ENCODE peak calls at places on chromosomes 3 and 15, in nine cellular contexts. One of them, this sample, is unnamed.

GRCh38 chr3:153394017-153394416 is 232.0 kb downstream of the RAP2B start:
- DNase-seq in tibial artery: no peak
- DNase-seq in A549: no peak
- DNase-seq in colonic mucosa: no peak
- DNase-seq in nephron progenitor cell: no peak
- DNase-seq in fibroblast of the aortic adventitia: no peak
- DNase-seq in right atrium auricular region: no peak
- DNase-seq in choroid plexus epithelial cell: no peak
- DNase-seq in GM10248: no peak
- DNase-seq in this sample: no peak

GRCh38 chr3:152550284-152550683 is 281.6 kb downstream of the MBNL1 start:
- DNase-seq in tibial artery: no peak
- DNase-seq in A549: no peak
- DNase-seq in colonic mucosa: no peak
- DNase-seq in nephron progenitor cell: no peak
- DNase-seq in fibroblast of the aortic adventitia: no peak
- DNase-seq in right atrium auricular region: no peak
- DNase-seq in choroid plexus epithelial cell: no peak
- DNase-seq in GM10248: no peak
- DNase-seq in this sample: no peak

GRCh38 chr3:115861166-115861733 is 237.9 kb downstream of the GAP43 start:
- DNase-seq in tibial artery: no peak
- DNase-seq in A549: no peak
- DNase-seq in colonic mucosa: no peak
- DNase-seq in nephron progenitor cell: no peak
- DNase-seq in fibroblast of the aortic adventitia: no peak
- DNase-seq in right atrium auricular region: no peak
- DNase-seq in choroid plexus epithelial cell: no peak
- DNase-seq in GM10248: no peak
- DNase-seq in this sample: no peak

GRCh38 chr3:150090877-150091276 is 120.2 kb upstream of the PFN2 start:
- DNase-seq in tibial artery: no peak
- DNase-seq in A549: no peak
- DNase-seq in colonic mucosa: no peak
- DNase-seq in nephron progenitor cell: no peak
- DNase-seq in fibroblast of the aortic adventitia: no peak
- DNase-seq in right atrium auricular region: no peak
- DNase-seq in choroid plexus epithelial cell: no peak
- DNase-seq in GM10248: no peak
- DNase-seq in this sample: no peak

GRCh38 chr3:146166450-146167222 is 5.7 kb upstream of the PLOD2 start:
- DNase-seq in tibial artery: no peak
- DNase-seq in A549: no peak
- DNase-seq in colonic mucosa: no peak
- DNase-seq in nephron progenitor cell: no peak
- DNase-seq in fibroblast of the aortic adventitia: peak; percentile 95
- DNase-seq in right atrium auricular region: no peak
- DNase-seq in choroid plexus epithelial cell: peak; percentile 76
- DNase-seq in GM10248: no peak
- DNase-seq in this sample: no peak

GRCh38 chr15:31887246-31887645 is 143.1 kb upstream of the CHRNA7 start:
- DNase-seq in tibial artery: no peak
- DNase-seq in A549: no peak
- DNase-seq in colonic mucosa: no peak
- DNase-seq in nephron progenitor cell: peak; percentile 22
- DNase-seq in fibroblast of the aortic adventitia: no peak
- DNase-seq in right atrium auricular region: no peak
- DNase-seq in choroid plexus epithelial cell: no peak
- DNase-seq in GM10248: no peak
- DNase-seq in this sample: peak; percentile 40

GRCh38 chr15:35691176-35691761 is 145.3 kb upstream of the DPH6 start:
- DNase-seq in tibial artery: no peak
- DNase-seq in A549: no peak
- DNase-seq in colonic mucosa: no peak
- DNase-seq in nephron progenitor cell: no peak
- DNase-seq in fibroblast of the aortic adventitia: no peak
- DNase-seq in right atrium auricular region: no peak
- DNase-seq in choroid plexus epithelial cell: no peak
- DNase-seq in GM10248: no peak
- DNase-seq in this sample: no peak

GRCh38 chr3:72041531-72041930 is 256.6 kb upstream of the PROK2 start:
- DNase-seq in tibial artery: no peak
- DNase-seq in A549: no peak
- DNase-seq in colonic mucosa: no peak
- DNase-seq in nephron progenitor cell: no peak
- DNase-seq in fibroblast of the aortic adventitia: peak; percentile 29
- DNase-seq in right atrium auricular region: no peak
- DNase-seq in choroid plexus epithelial cell: peak; percentile 20
- DNase-seq in GM10248: no peak
- DNase-seq in this sample: peak; percentile 33

GRCh38 chr3:183540501-183541234 is 14.8 kb downstream of the KLHL6 start:
- DNase-seq in tibial artery: no peak
- DNase-seq in A549: no peak
- DNase-seq in colonic mucosa: no peak
- DNase-seq in nephron progenitor cell: no peak
- DNase-seq in fibroblast of the aortic adventitia: no peak
- DNase-seq in right atrium auricular region: no peak
- DNase-seq in choroid plexus epithelial cell: no peak
- DNase-seq in GM10248: peak; percentile 45
- DNase-seq in this sample: no peak

GRCh38 chr3:123383101-123384053 is 65.5 kb downstream of the ADCY5 start:
- DNase-seq in tibial artery: no peak
- DNase-seq in A549: no peak
- DNase-seq in colonic mucosa: no peak
- DNase-seq in nephron progenitor cell: peak; percentile 41
- DNase-seq in fibroblast of the aortic adventitia: peak; percentile 9
- DNase-seq in right atrium auricular region: no peak
- DNase-seq in choroid plexus epithelial cell: no peak
- DNase-seq in GM10248: no peak
- DNase-seq in this sample: no peak

GRCh38 chr15:78208887-78209645 is 25.3 kb downstream of the ACSBG1 start:
- DNase-seq in tibial artery: no peak
- DNase-seq in A549: no peak
- DNase-seq in colonic mucosa: peak; percentile 48
- DNase-seq in nephron progenitor cell: no peak
- DNase-seq in fibroblast of the aortic adventitia: no peak
- DNase-seq in right atrium auricular region: peak; percentile 55
- DNase-seq in choroid plexus epithelial cell: no peak
- DNase-seq in GM10248: no peak
- DNase-seq in this sample: no peak

GRCh38 chr15:66801266-66801665 is 99.2 kb downstream of the SMAD6 start:
- DNase-seq in tibial artery: no peak
- DNase-seq in A549: no peak
- DNase-seq in colonic mucosa: no peak
- DNase-seq in nephron progenitor cell: no peak
- DNase-seq in fibroblast of the aortic adventitia: no peak
- DNase-seq in right atrium auricular region: no peak
- DNase-seq in choroid plexus epithelial cell: no peak
- DNase-seq in GM10248: no peak
- DNase-seq in this sample: no peak

GRCh38 chr3:94252316-94252715 is 189.5 kb downstream of the NSUN3 start:
- DNase-seq in tibial artery: no peak
- DNase-seq in A549: no peak
- DNase-seq in colonic mucosa: no peak
- DNase-seq in nephron progenitor cell: no peak
- DNase-seq in fibroblast of the aortic adventitia: no peak
- DNase-seq in right atrium auricular region: no peak
- DNase-seq in choroid plexus epithelial cell: no peak
- DNase-seq in GM10248: no peak
- DNase-seq in this sample: no peak

GRCh38 chr3:133930341-133930933 is 34.8 kb upstream of the RAB6B start:
- DNase-seq in tibial artery: no peak
- DNase-seq in A549: peak; percentile 17
- DNase-seq in colonic mucosa: peak; percentile 30
- DNase-seq in nephron progenitor cell: no peak
- DNase-seq in fibroblast of the aortic adventitia: peak; percentile 88
- DNase-seq in right atrium auricular region: peak; percentile 34
- DNase-seq in choroid plexus epithelial cell: peak; percentile 93
- DNase-seq in GM10248: no peak
- DNase-seq in this sample: no peak

GRCh38 chr15:75666823-75667501 is 19.2 kb downstream of the SNX33 start:
- DNase-seq in tibial artery: peak; percentile 90
- DNase-seq in A549: peak; percentile 98
- DNase-seq in colonic mucosa: peak; percentile 81
- DNase-seq in nephron progenitor cell: no peak
- DNase-seq in fibroblast of the aortic adventitia: peak; percentile 98
- DNase-seq in right atrium auricular region: peak; percentile 96
- DNase-seq in choroid plexus epithelial cell: peak; percentile 99
- DNase-seq in GM10248: no peak
- DNase-seq in this sample: peak; percentile 52

GRCh38 chr3:124741027-124741426 is 10.8 kb downstream of the UMPS start:
- DNase-seq in tibial artery: no peak
- DNase-seq in A549: no peak
- DNase-seq in colonic mucosa: no peak
- DNase-seq in nephron progenitor cell: no peak
- DNase-seq in fibroblast of the aortic adventitia: peak; percentile 68
- DNase-seq in right atrium auricular region: no peak
- DNase-seq in choroid plexus epithelial cell: no peak
- DNase-seq in GM10248: no peak
- DNase-seq in this sample: no peak

DNA sequence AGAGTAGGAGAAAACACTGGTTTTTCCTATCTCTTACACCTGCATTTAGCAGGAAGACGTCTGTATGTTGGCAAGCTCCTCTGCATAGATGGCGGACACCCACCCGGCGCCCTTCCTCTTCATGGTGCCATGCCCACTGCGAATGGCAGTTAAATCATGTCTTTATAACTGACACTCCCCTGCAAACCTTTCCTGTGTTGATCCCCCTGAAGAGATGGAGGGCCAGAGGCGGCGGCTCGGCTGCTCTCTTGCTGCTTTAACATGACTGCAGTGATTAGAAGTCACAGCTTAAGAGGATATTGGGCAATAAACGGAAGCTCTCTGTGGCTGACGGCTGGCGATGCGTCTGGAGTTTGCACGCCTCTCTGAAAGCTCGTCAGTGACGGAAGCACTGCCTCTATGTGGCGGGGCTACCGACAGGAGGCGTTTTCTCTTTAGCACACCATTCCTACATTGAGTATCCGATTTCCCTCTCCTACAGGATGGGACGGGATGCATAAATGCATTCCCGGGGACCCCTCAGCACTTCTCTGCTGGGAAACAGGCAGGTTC is 25.5 kb upstream of the SNRPA1 start:
- DNase-seq in tibial artery: peak; percentile 40
- DNase-seq in A549: no peak
- DNase-seq in colonic mucosa: no peak
- DNase-seq in nephron progenitor cell: peak; percentile 47
- DNase-seq in fibroblast of the aortic adventitia: no peak
- DNase-seq in right atrium auricular region: peak; percentile 74
- DNase-seq in choroid plexus epithelial cell: peak; percentile 53
- DNase-seq in GM10248: peak; percentile 60
- DNase-seq in this sample: no peak
- TF ChIP-seq CTCF in tibial artery: no peak
- TF ChIP-seq CTCF in A549: no peak
- TF ChIP-seq CTCF in colonic mucosa: no peak
- TF ChIP-seq CTCF in nephron progenitor cell: peak; percentile 47
- TF ChIP-seq CTCF in fibroblast of the aortic adventitia: no peak
- TF ChIP-seq CTCF in right atrium auricular region: no peak
- TF ChIP-seq CTCF in choroid plexus epithelial cell: peak; percentile 44
- TF ChIP-seq CTCF in GM10248: peak; percentile 12
- TF ChIP-seq CTCF in this sample: no peak

DNA sequence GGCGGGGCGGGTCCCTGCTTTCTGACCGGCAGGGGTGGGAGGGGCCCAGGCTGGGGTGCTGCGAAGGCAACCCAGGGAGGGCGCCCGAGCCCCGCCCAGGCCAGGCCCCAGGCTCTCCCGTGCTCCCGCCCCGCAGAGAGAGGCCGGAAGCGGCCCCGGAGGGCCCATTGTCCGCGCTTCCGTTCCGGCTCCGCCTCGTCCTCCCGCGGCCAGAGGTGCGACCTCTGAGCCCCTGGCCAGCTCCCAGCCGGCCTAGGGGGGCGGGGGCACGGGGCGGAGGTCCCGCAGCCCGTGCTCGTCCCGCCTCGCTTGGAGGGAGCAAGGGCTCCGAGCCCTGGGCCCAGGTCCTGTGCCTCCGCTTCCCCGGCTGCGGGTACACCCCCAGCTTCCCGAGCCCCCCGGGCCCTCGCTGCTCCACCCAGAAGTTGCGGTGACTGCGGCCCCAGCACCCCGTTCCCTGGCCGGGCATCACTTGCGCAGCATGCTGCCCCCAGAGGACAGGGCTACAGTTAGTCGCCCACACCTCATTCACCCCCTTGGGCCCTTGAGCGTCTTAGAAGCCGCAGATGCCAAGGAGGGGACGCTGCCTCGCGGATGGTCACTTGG is 20.4 kb upstream of the PLXND1 start:
- DNase-seq in tibial artery: peak; percentile 92
- DNase-seq in A549: peak; percentile 89
- DNase-seq in colonic mucosa: peak; percentile 96
- DNase-seq in nephron progenitor cell: peak; percentile 83
- DNase-seq in fibroblast of the aortic adventitia: peak; percentile 70
- DNase-seq in right atrium auricular region: peak; percentile 93
- DNase-seq in choroid plexus epithelial cell: peak; percentile 64
- DNase-seq in GM10248: peak; percentile 97
- DNase-seq in this sample: peak; percentile 87
- TF ChIP-seq CTCF in tibial artery: no peak
- TF ChIP-seq CTCF in A549: no peak
- TF ChIP-seq CTCF in colonic mucosa: no peak
- TF ChIP-seq CTCF in nephron progenitor cell: no peak
- TF ChIP-seq CTCF in fibroblast of the aortic adventitia: peak; percentile 15
- TF ChIP-seq CTCF in right atrium auricular region: peak; percentile 39
- TF ChIP-seq CTCF in choroid plexus epithelial cell: peak; percentile 17
- TF ChIP-seq CTCF in GM10248: peak; percentile 10
- TF ChIP-seq CTCF in this sample: no peak

DNA sequence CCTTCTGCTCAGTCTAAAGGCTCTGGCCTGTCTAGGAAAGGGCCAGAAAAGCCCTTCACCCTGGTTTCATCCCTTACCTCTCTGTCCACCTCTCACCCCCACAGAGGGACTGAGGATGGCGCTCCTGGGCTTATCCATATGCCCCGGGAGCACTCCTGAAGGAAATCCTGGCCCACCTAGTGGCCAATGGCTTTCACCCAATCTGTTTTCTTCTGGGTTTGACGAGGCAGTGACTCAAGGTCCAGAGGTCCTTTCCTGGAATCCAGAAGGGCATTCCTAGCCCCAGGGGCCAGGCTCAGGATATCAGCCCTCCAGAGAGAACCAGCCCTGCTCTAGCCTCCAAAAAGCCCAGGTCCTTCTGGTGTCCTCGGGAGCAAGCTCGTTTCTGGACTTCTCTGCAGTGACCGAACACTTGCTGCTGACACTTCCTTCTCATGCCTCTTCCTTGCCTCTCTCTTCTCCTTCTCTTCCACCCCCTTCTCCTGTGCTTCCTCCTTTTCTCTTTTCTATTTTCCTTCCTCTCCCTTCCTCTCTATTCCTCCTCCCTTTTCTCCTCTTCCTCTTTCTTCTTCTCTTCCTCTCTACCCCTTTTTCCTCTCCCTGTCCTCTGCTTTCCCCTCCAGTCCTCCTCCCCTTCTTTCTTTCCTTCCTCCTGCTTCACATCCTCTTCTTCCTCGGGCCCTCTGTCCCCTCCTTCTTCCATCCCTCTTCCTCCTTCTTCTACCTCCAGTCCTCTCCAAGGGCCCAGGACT is 59.6 kb downstream of the RHCG start:
- DNase-seq in tibial artery: no peak
- DNase-seq in A549: peak; percentile 36
- DNase-seq in colonic mucosa: no peak
- DNase-seq in nephron progenitor cell: no peak
- DNase-seq in fibroblast of the aortic adventitia: no peak
- DNase-seq in right atrium auricular region: no peak
- DNase-seq in choroid plexus epithelial cell: no peak
- DNase-seq in GM10248: no peak
- DNase-seq in this sample: no peak
- TF ChIP-seq CTCF in tibial artery: no peak
- TF ChIP-seq CTCF in A549: no peak
- TF ChIP-seq CTCF in colonic mucosa: no peak
- TF ChIP-seq CTCF in nephron progenitor cell: no peak
- TF ChIP-seq CTCF in fibroblast of the aortic adventitia: no peak
- TF ChIP-seq CTCF in right atrium auricular region: no peak
- TF ChIP-seq CTCF in choroid plexus epithelial cell: no peak
- TF ChIP-seq CTCF in GM10248: no peak
- TF ChIP-seq CTCF in this sample: no peak

GRCh38 chr3:112990672-112991602 is at the start of gene GTPBP8:
- DNase-seq in tibial artery: peak; percentile 89
- DNase-seq in A549: peak; percentile 84
- DNase-seq in colonic mucosa: peak; percentile 95
- DNase-seq in nephron progenitor cell: peak; percentile 90
- DNase-seq in fibroblast of the aortic adventitia: peak; percentile 85
- DNase-seq in right atrium auricular region: peak; percentile 93
- DNase-seq in choroid plexus epithelial cell: peak; percentile 90
- DNase-seq in GM10248: peak; percentile 85
- DNase-seq in this sample: peak; percentile 93
- TF ChIP-seq CTCF in tibial artery: peak; percentile 17
- TF ChIP-seq CTCF in A549: no peak
- TF ChIP-seq CTCF in colonic mucosa: no peak
- TF ChIP-seq CTCF in nephron progenitor cell: no peak
- TF ChIP-seq CTCF in fibroblast of the aortic adventitia: peak; percentile 16
- TF ChIP-seq CTCF in right atrium auricular region: peak; percentile 22
- TF ChIP-seq CTCF in choroid plexus epithelial cell: peak; percentile 3
- TF ChIP-seq CTCF in GM10248: no peak
- TF ChIP-seq CTCF in this sample: no peak

This sample was measured in glutamatergic neuron.